ENCODE peak calls at places on chromosome 19, in six cellular contexts. P, H, U, D, Q and K are unnamed samples.
A peak's percentile ranks its signal among the peaks of the same experiment; 100 is the strongest.

GRCh38 chr19:30223866-30224688 is 148.1 kb upstream of the ZNF536 start:
- DNase-seq in P (no peak), H (no peak), U (no peak), D (no peak), Q (no peak), K (no peak)

GRCh38 chr19:10334340-10335148 is 1.2 kb upstream of the RAVER1 start:
- DNase-seq in P (peak; percentile 95), H (peak; percentile 82), U (peak; percentile 89), D (peak; percentile 95), Q (peak; percentile 97), K (peak; percentile 97)

GRCh38 chr19:45091031-45091918 is 1.7 kb upstream of the PPP1R37 start:
- DNase-seq in P (peak; percentile 100), H (peak; percentile 99), U (peak; percentile 99), D (peak; percentile 99), Q (peak; percentile 98), K (peak; percentile 98)

GRCh38 chr19:3692141-3693029 is 7.9 kb downstream of the PIP5K1C start:
- DNase-seq in P (peak; percentile 52), H (peak; percentile 70), U (peak; percentile 74), D (no peak), Q (no peak), K (no peak)

GRCh38 chr19:42475366-42475765 is 32.6 kb upstream of the CXCL17 start:
- DNase-seq in P (no peak), H (no peak), U (no peak), D (no peak), Q (no peak), K (no peak)

GRCh38 chr19:1113986-1114483 is 10.2 kb downstream of the GPX4 start:
- DNase-seq in P (no peak), H (no peak), U (no peak), D (no peak), Q (no peak), K (no peak)

GRCh38 chr19:47445937-47446402 is 25.7 kb downstream of the SLC8A2 start:
- DNase-seq in P (no peak), H (peak; percentile 52), U (peak; percentile 75), D (no peak), Q (peak; percentile 54), K (peak; percentile 52)

GRCh38 chr19:49347835-49348234 is 12.6 kb downstream of the CD37 start:
- DNase-seq in P (no peak), H (peak; percentile 34), U (no peak), D (peak; percentile 59), Q (no peak), K (peak; percentile 87)

GRCh38 chr19:1284979-1285736 is 515 bp upstream of the EFNA2 start:
- DNase-seq in P (no peak), H (no peak), U (peak; percentile 43), D (no peak), Q (no peak), K (no peak)

GRCh38 chr19:50556236-50557008 is 11.8 kb downstream of the LRRC4B start:
- DNase-seq in P (peak; percentile 98), H (peak; percentile 90), U (peak; percentile 96), D (peak; percentile 45), Q (peak; percentile 86), K (peak; percentile 68)

GRCh38 chr19:28914173-28914572 is 298.8 kb downstream of the UQCRFS1 start:
- DNase-seq in P (no peak), H (no peak), U (no peak), D (no peak), Q (no peak), K (no peak)

GRCh38 chr19:7706662-7707454 is 4.9 kb upstream of the FCER2 start:
- DNase-seq in P (no peak), H (no peak), U (no peak), D (no peak), Q (no peak), K (no peak)

GRCh38 chr19:11091343-11092153 is 2.3 kb downstream of the LDLR start:
- DNase-seq in P (no peak), H (peak; percentile 54), U (no peak), D (peak; percentile 94), Q (peak; percentile 69), K (peak; percentile 96)

GRCh38 chr19:46265217-46265828 is 31.5 kb upstream of the HIF3A start:
- DNase-seq in P (peak; percentile 81), H (peak; percentile 77), U (peak; percentile 61), D (peak; percentile 87), Q (peak; percentile 39), K (peak; percentile 84)

GRCh38 chr19:45994989-45995714 is at the start of gene CCDC61:
- DNase-seq in P (peak; percentile 95), H (peak; percentile 96), U (peak; percentile 91), D (peak; percentile 100), Q (peak; percentile 94), K (peak; percentile 100)